ENCODE peak calls at places on chromosomes 12 and 14, in nine cellular contexts. H is naive thymus-derived CD4-positive, alpha-beta T cell; W is RWPE2; O is GM23248; Y is uterus; F is SJSA1; G is sigmoid colon; Z is heart left ventricle; I is right cardiac atrium. C is an unnamed sample.

GRCh38 chr12:81330480-81330879 is 252.6 kb downstream of the ACSS3 start:
- DNase-seq in G (no peak), F (no peak), O (no peak), Y (no peak), I (no peak), Z (no peak), H (no peak), W (no peak), C (no peak)

GRCh38 chr12:49867580-49868341 is 24.9 kb upstream of the BCDIN3D start:
- DNase-seq in F (no peak), H (no peak), G (no peak), W (no peak), Y (no peak), O (no peak), Z (no peak), I (peak; percentile 62), C (no peak)

GRCh38 chr12:94650143-94651056 is at the start of gene TMCC3:
- DNase-seq in H (peak; percentile 32), O (peak; percentile 62), Y (peak; percentile 41), I (peak; percentile 88), G (peak; percentile 67), F (peak; percentile 46), W (peak; percentile 70), Z (peak; percentile 50), C (peak; percentile 70)

GRCh38 chr12:121278450-121279375 is 17.8 kb downstream of the CAMKK2 start:
- DNase-seq in W (no peak), O (peak; percentile 96), H (no peak), F (peak; percentile 63), I (peak; percentile 91), Y (no peak), Z (peak; percentile 61), G (no peak), C (peak; percentile 74)

GRCh38 chr14:23207146-23207540 is 23.7 kb upstream of the SLC7A8 start:
- DNase-seq in W (no peak), Z (no peak), F (no peak), H (no peak), I (no peak), G (no peak), O (no peak), Y (no peak), C (no peak)

GRCh38 chr12:16913832-16914490 is 308.0 kb upstream of the LMO3 start:
- DNase-seq in H (no peak), I (no peak), F (no peak), O (no peak), W (no peak), Y (no peak), Z (no peak), G (no peak), C (no peak)

GRCh38 chr12:117049295-117049694 is 49.9 kb downstream of the TESC start:
- DNase-seq in F (no peak), G (no peak), H (no peak), Y (no peak), Z (no peak), W (no peak), I (no peak), O (no peak), C (no peak)

GRCh38 chr12:125643055-125643454 is 577.8 kb downstream of the AACS start:
- DNase-seq in G (no peak), I (no peak), Z (no peak), H (no peak), Y (no peak), W (no peak), F (no peak), O (no peak), C (no peak)

GRCh38 chr14:65258391-65258790 is 154.1 kb upstream of the FUT8 start:
- DNase-seq in F (no peak), W (no peak), Y (no peak), Z (no peak), H (no peak), I (no peak), O (peak; percentile 79), G (no peak), C (no peak)

GRCh38 chr12:108689314-108690190 is 41.8 kb downstream of the CORO1C start:
- DNase-seq in G (peak; percentile 80), Y (no peak), Z (peak; percentile 66), I (peak; percentile 60), O (peak; percentile 54), H (peak; percentile 47), W (no peak), F (no peak), C (peak; percentile 50)

GRCh38 chr12:108683906-108684556 is 47.3 kb downstream of the CORO1C start:
- DNase-seq in I (no peak), F (no peak), Z (no peak), W (no peak), H (no peak), O (peak; percentile 27), Y (no peak), G (no peak), C (no peak)

GRCh38 chr12:108686753-108687152 is 44.6 kb downstream of the CORO1C start:
- DNase-seq in G (no peak), I (peak; percentile 63), Y (no peak), W (no peak), Z (peak; percentile 36), F (no peak), O (no peak), H (no peak), C (no peak)

GRCh38 chr12:108681317-108681716 is 47.6 kb upstream of the SELPLG start:
- DNase-seq in G (no peak), Y (no peak), O (no peak), F (no peak), W (no peak), H (no peak), I (no peak), Z (no peak), C (no peak)

DNA sequence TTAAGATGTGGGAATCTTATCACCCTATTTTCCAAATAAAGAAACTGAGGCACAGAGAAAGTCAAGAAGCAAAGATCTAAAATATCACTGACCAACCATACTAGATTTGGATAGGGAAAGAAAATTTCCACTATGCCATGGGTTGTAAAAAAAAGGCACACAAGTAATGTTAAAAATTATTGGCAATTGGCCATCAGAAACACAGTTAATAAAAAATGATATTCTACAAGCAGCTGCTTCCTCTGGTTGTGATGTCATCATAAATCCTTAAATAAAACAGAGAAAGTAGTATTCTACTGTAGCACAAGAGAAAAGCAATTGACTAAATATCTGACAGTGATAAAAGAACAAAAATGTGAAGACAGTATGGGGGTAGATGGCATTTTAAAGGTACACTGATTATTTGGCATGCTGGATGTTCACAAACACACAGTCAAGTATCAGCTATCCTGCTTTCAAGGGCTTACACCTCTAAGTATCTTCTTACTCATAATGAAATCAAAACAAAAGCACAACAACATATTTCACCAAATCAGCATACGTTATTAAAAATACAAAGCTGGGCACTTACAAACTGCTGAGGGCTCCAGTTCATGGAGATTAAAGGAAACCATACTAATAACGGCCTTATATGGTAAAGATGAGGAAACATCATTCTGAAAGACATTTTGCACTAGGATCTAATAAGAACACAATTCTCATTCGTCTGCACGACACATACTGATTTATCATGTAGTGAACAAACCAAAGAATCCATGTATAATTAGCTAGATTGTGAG is 45.7 kb downstream of the CORO1C start:
- DNase-seq in F (no peak), Z (no peak), O (peak; percentile 37), W (no peak), G (no peak), H (no peak), I (no peak), Y (no peak), C (no peak)
- H3K4me3 ChIP-seq in F (no peak overlapping the region), Z (no peak overlapping the region), O (no peak overlapping the region), W (no peak overlapping the region), G (no peak overlapping the region), H (no peak overlapping the region), I (no peak overlapping the region), Y (no peak overlapping the region), C (no peak overlapping the region)

DNA sequence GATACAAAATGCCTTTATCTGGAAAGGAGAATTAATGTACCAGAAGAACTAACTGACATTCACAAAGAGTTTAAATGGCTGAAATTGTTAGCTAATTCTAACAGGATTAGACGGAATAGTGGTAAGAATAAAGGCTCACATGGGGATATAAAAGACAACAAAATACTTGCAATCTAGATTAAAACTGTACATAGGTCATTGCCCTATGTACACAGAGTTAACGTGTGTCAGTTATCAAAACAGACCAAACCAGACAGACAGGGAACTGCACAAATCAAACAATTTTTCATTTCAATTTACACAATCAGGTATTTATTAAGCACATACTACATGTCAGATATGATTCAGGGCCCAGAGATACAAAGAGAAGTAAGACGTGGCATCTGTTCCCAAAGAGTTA is 12.6 kb downstream of the TMTC1 start:
- DNase-seq in Z (no peak), I (no peak), Y (no peak), W (no peak), F (no peak), G (no peak), O (no peak), H (no peak), C (no peak)
- H3K4me3 ChIP-seq in Z (no peak overlapping the region), I (no peak overlapping the region), Y (no peak overlapping the region), W (no peak overlapping the region), F (no peak overlapping the region), G (no peak overlapping the region), O (no peak overlapping the region), H (no peak overlapping the region), C (no peak overlapping the region)

DNA sequence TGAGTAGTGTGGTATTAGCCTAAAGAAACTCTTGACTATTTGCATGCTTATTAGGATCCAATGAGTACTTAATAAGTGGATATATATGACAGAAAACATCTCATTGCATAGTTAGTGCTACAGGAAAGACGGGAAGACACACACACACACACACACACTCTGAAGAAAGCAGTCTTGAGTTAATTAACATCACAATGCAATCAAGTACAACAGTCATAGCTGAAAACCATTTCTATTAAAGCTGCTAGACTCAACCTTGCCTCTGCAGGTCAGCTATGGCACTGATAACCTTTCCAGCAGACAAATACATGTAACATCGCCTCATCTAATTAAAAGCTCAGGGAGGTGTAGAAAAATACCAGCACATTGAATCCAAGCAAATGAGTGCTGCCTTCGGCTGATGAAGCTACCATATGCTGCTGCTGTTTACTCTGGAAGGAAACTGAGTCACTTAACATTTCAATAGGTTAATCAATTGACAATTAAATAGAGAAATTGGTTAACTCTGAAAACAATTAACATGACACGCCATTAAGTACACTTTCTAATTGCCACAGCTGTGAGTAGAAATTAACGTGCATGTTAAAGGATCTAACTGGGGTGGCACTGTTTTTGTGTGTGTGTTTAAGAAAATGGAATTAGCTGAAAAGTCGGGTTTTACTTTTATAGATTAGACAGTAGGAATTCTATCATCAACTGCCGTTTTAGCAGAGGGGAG is 93.2 kb upstream of the OTX2 start:
- DNase-seq in O (no peak), G (no peak), Z (no peak), F (no peak), W (no peak), I (no peak), Y (no peak), H (no peak), C (no peak)
- H3K4me3 ChIP-seq in O (no peak overlapping the region), G (no peak overlapping the region), Z (no peak overlapping the region), F (no peak overlapping the region), W (no peak overlapping the region), I (no peak overlapping the region), Y (no peak overlapping the region), H (no peak overlapping the region), C (no peak overlapping the region)

DNA sequence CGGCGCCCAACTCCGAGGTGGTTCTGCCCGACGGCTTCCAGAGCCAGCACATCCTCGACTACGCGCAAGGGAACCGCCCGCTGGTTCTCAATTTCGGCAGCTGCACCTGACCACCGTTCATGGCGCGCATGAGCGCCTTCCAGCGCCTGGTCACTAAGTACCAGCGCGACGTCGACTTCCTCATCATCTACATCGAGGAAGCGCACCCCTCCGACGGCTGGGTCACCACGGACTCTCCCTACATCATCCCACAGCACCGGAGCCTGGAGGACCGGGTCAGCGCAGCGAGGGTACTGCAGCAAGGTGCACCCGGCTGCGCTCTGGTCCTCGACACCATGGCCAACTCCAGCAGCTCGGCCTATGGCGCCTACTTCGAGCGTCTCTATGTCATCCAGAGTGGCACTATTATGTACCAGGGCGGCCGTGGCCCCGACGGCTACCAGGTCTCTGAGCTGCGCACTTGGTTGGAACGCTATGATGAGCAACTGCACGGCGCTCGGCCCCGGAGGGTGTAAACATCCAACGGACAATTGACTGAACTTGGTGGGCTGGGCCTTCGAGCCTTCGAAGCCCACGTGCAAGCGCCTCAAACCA is 699 bp downstream of the DIO3 start:
- DNase-seq in I (no peak), Y (no peak), H (no peak), F (no peak), W (no peak), O (no peak), Z (no peak), G (no peak), C (no peak)
- H3K4me3 ChIP-seq in I (no peak overlapping the region), Y (no peak overlapping the region), H (no peak overlapping the region), F (no peak overlapping the region), W (no peak overlapping the region), O (no peak overlapping the region), Z (no peak overlapping the region), G (no peak overlapping the region), C (no peak overlapping the region)

C was measured in lower lobe of right lung.